ENCODE peak calls at places on chromosomes 5 and 9, in ten cellular contexts. P, J, G, Z, L, F, N, S, E and H are unnamed samples.

GRCh38 chr9:94980947-94981632 is 254.6 kb downstream of the AOPEP start:
- DNase-seq in E (no peak), F (no peak), S (no peak), P (no peak), G (no peak), N (no peak), Z (no peak), L (no peak), J (peak), H (no peak)

GRCh38 chr9:137049544-137050449 is 3.8 kb upstream of the NPDC1 start:
- DNase-seq in E (no peak), G (no peak), F (peak), S (no peak), J (peak), Z (no peak), N (peak), P (peak), L (peak), H (peak)

GRCh38 chr9:33791117-33791516 is 4.2 kb upstream of the PRSS3 start:
- DNase-seq in F (peak), Z (no peak), J (no peak), L (no peak), P (no peak), G (no peak), E (no peak), S (peak), N (peak), H (peak)

GRCh38 chr5:109743041-109743531 is 53.4 kb downstream of the MAN2A1 start:
- DNase-seq in L (no peak), N (no peak), Z (no peak), G (no peak), E (no peak), S (no peak), J (no peak), F (no peak), P (no peak), H (no peak)

GRCh38 chr5:133723126-133723525 is 110.8 kb upstream of the FSTL4 start:
- DNase-seq in J (no peak), G (no peak), P (no peak), F (no peak), Z (no peak), E (no peak), N (no peak), L (no peak), S (no peak), H (no peak)

GRCh38 chr5:2750026-2750757 is 1.3 kb downstream of the IRX2 start:
- DNase-seq in J (no peak), S (no peak), G (no peak), L (peak), E (no peak), N (no peak), F (no peak), P (no peak), Z (no peak), H (no peak)

GRCh38 chr5:109329296-109330252 is 80.2 kb downstream of the PJA2 start:
- DNase-seq in E (no peak), G (no peak), Z (peak), N (peak), J (no peak), F (peak), S (peak), L (no peak), P (no peak), H (peak)

GRCh38 chr9:20623021-20623747 is 885 bp upstream of the MLLT3 start:
- DNase-seq in P (peak), E (no peak), L (no peak), G (peak), S (peak), F (peak), J (peak), N (no peak), Z (no peak), H (no peak)

GRCh38 chr5:14475013-14475412 is 106.6 kb upstream of the OTULINL start:
- DNase-seq in G (no peak), P (no peak), Z (no peak), E (no peak), F (no peak), N (no peak), L (no peak), J (no peak), S (no peak), H (no peak)

GRCh38 chr5:64285188-64286130 is 119.8 kb downstream of the RNF180 start:
- DNase-seq in J (no peak), L (no peak), N (no peak), P (no peak), S (no peak), E (no peak), Z (no peak), G (no peak), F (no peak), H (no peak)

GRCh38 chr9:87337335-87338074 is 160.2 kb upstream of the DAPK1 start:
- DNase-seq in Z (peak), P (no peak), N (peak), E (no peak), S (no peak), G (no peak), L (no peak), J (no peak), F (no peak), H (peak)

GRCh38 chr9:132364068-132364467 is 9.3 kb upstream of the SETX start:
- DNase-seq in J (no peak), P (no peak), E (no peak), F (no peak), L (no peak), S (no peak), N (no peak), G (no peak), Z (no peak), H (no peak)

GRCh38 chr5:173981362-173981761 is 7.6 kb upstream of the C5orf47 start:
- DNase-seq in G (no peak), Z (no peak), E (no peak), P (no peak), F (no peak), S (no peak), J (no peak), N (no peak), L (no peak), H (no peak)

GRCh38 chr9:104280216-104280585 is 186.1 kb downstream of the SMC2 start:
- DNase-seq in P (no peak), L (no peak), F (no peak), J (no peak), G (no peak), S (no peak), Z (no peak), N (peak), E (no peak), H (peak)

GRCh38 chr9:128077847-128078503 is 9.9 kb downstream of the SLC25A25 start:
- DNase-seq in P (no peak), N (no peak), G (no peak), Z (no peak), J (no peak), S (no peak), F (no peak), E (no peak), L (no peak), H (peak)

GRCh38 chr9:126128494-126129142 is 198.0 kb upstream of the MVB12B start:
- DNase-seq in E (no peak), N (no peak), F (no peak), J (no peak), L (no peak), S (no peak), P (no peak), Z (no peak), G (no peak), H (no peak)

GRCh38 chr9:94812343-94812742 is 85.8 kb downstream of the AOPEP start:
- DNase-seq in F (peak), N (peak), L (no peak), J (no peak), S (peak), E (no peak), G (no peak), Z (peak), P (no peak), H (peak)